ENCODE peak calls at places on chromosomes 3 and 15, in seven cellular contexts. F is ovary, V is MCF 10A, E is left lung, Z is AG04450, H is progenitor cell of endocrine pancreas, R is cardiac muscle cell. X is an unnamed sample.

GRCh38 chr3:179272385-179272784 is 21.5 kb upstream of the KCNMB3 start:
- DNase-seq in F (peak), V (peak), E (no peak), Z (no peak), H (no peak), R (no peak), X (peak)

GRCh38 chr15:76982756-76983155 is 12.2 kb upstream of the PSTPIP1 start:
- DNase-seq in F (no peak), V (no peak), E (no peak), Z (no peak), H (no peak), R (no peak), X (no peak)

GRCh38 chr3:129226374-129226773 is 23.0 kb upstream of the COPG1 start:
- DNase-seq in F (peak), V (peak), E (peak), Z (no peak), H (no peak), R (no peak), X (peak)

GRCh38 chr15:72202302-72202701 is 4.7 kb upstream of the GRAMD2A start:
- DNase-seq in F (no peak), V (no peak), E (no peak), Z (no peak), H (no peak), R (no peak), X (no peak)

GRCh38 chr3:18389108-18389733 is 35.9 kb downstream of the SATB1 start:
- DNase-seq in F (no peak), V (peak), E (no peak), Z (no peak), H (no peak), R (peak), X (peak)

GRCh38 chr3:53331871-53332270 is 15.5 kb downstream of the DCP1A start:
- DNase-seq in F (no peak), V (no peak), E (no peak), Z (no peak), H (no peak), R (no peak), X (no peak)

GRCh38 chr15:38254065-38254883 is 1.6 kb downstream of the SPRED1 start:
- DNase-seq in F (no peak), V (peak), E (peak), Z (no peak), H (no peak), R (peak), X (peak)

GRCh38 chr15:77497108-77497737 is 76.5 kb downstream of the HMG20A start:
- DNase-seq in F (peak), V (peak), E (peak), Z (no peak), H (no peak), R (peak), X (no peak)

GRCh38 chr3:150069633-150070032 is 98.9 kb upstream of the PFN2 start:
- DNase-seq in F (no peak), V (no peak), E (no peak), Z (no peak), H (no peak), R (no peak), X (no peak)

GRCh38 chr3:153379516-153379915 is 217.5 kb downstream of the RAP2B start:
- DNase-seq in F (no peak), V (no peak), E (no peak), Z (no peak), H (no peak), R (no peak), X (no peak)

GRCh38 chr3:73868688-73869315 is 244.1 kb upstream of the PDZRN3 start:
- DNase-seq in F (peak), V (peak), E (no peak), Z (peak), H (peak), R (peak), X (peak)

GRCh38 chr3:182309120-182309519 is 484.2 kb upstream of the ATP11B start:
- DNase-seq in F (no peak), V (peak), E (no peak), Z (no peak), H (no peak), R (peak), X (peak)

GRCh38 chr3:129600348-129600747 is 6.1 kb downstream of the PLXND1 start:
- DNase-seq in F (no peak), V (no peak), E (no peak), Z (no peak), H (no peak), R (no peak), X (no peak)

GRCh38 chr3:131356006-131356405 is 25.6 kb upstream of the NUDT16 start:
- DNase-seq in F (no peak), V (no peak), E (no peak), Z (no peak), H (no peak), R (no peak), X (no peak)

GRCh38 chr3:77328631-77329030 is 288.7 kb downstream of the ROBO2 start:
- DNase-seq in F (no peak), V (no peak), E (no peak), Z (no peak), H (no peak), R (no peak), X (no peak)

GRCh38 chr3:23996058-23996457 is 51.0 kb downstream of the NR1D2 start:
- DNase-seq in F (no peak), V (no peak), E (no peak), Z (peak), H (no peak), R (no peak), X (no peak)

GRCh38 chr3:66469220-66469640 is 31.6 kb downstream of the LRIG1 start:
- DNase-seq in F (no peak), V (no peak), E (no peak), Z (no peak), H (no peak), R (no peak), X (no peak)

GRCh38 chr15:98776607-98777281 is 128.4 kb downstream of the IGF1R start:
- DNase-seq in F (peak), V (no peak), E (peak), Z (no peak), H (peak), R (peak), X (no peak)

GRCh38 chr3:25088284-25088683 is 339.8 kb upstream of the RARB start:
- DNase-seq in F (no peak), V (no peak), E (no peak), Z (no peak), H (no peak), R (no peak), X (no peak)

GRCh38 chr3:54533856-54534255 is 394.0 kb downstream of the LRTM1 start:
- DNase-seq in F (no peak), V (peak), E (no peak), Z (no peak), H (no peak), R (no peak), X (no peak)

GRCh38 chr3:165770781-165771180 is 66.4 kb downstream of the BCHE start:
- DNase-seq in F (no peak), V (no peak), E (no peak), Z (no peak), H (no peak), R (no peak), X (no peak)

GRCh38 chr3:171811059-171811912 is 1.0 kb upstream of the PLD1 start:
- DNase-seq in F (no peak), V (peak), E (no peak), Z (peak), H (no peak), R (no peak), X (no peak)

GRCh38 chr15:79820820-79821219 is 76.0 kb downstream of the MTHFS start:
- DNase-seq in F (no peak), V (no peak), E (peak), Z (no peak), H (no peak), R (no peak), X (no peak)

GRCh38 chr3:50215529-50215928 is 10.5 kb downstream of the SLC38A3 start:
- DNase-seq in F (no peak), V (no peak), E (no peak), Z (no peak), H (no peak), R (peak), X (no peak)

GRCh38 chr15:41494922-41495735 is 1.5 kb downstream of the ITPKA start:
- DNase-seq in F (no peak), V (no peak), E (no peak), Z (no peak), H (peak), R (peak), X (peak)

GRCh38 chr3:56314842-56315241 is 153.4 kb downstream of the ERC2 start:
- DNase-seq in F (no peak), V (peak), E (peak), Z (no peak), H (no peak), R (peak), X (no peak)

GRCh38 chr15:73763893-73764292 is 10.7 kb upstream of the INSYN1 start:
- DNase-seq in F (peak), V (no peak), E (no peak), Z (no peak), H (no peak), R (peak), X (no peak)

GRCh38 chr3:183114779-183115178 is 15.5 kb upstream of the MCCC1 start:
- DNase-seq in F (no peak), V (no peak), E (no peak), Z (no peak), H (no peak), R (no peak), X (no peak)

GRCh38 chr3:184361932-184362667 is 590 bp downstream of the POLR2H start:
- DNase-seq in F (peak), V (peak), E (peak), Z (no peak), H (peak), R (peak), X (peak)

GRCh38 chr3:108311797-108312196 is 15.4 kb downstream of the HHLA2 start:
- DNase-seq in F (no peak), V (no peak), E (no peak), Z (no peak), H (no peak), R (no peak), X (no peak)

GRCh38 chr3:64238971-64239667 is 13.9 kb upstream of the PRICKLE2 start:
- DNase-seq in F (peak), V (peak), E (peak), Z (peak), H (no peak), R (peak), X (peak)

GRCh38 chr3:36525115-36525711 is 144.9 kb downstream of the STAC start:
- DNase-seq in F (no peak), V (peak), E (no peak), Z (no peak), H (no peak), R (peak), X (no peak)

GRCh38 chr15:89500397-89501270 is 4.3 kb upstream of the RHCG start:
- DNase-seq in F (no peak), V (peak), E (no peak), Z (no peak), H (no peak), R (no peak), X (peak)
- TF ChIP-seq CTCF in F (no peak), V (peak), E (no peak), Z (peak), H (peak), R (peak), X (peak)

GRCh38 chr15:85839637-85840036 is 44.9 kb upstream of the KLHL25 start:
- DNase-seq in F (no peak), V (no peak), E (no peak), Z (no peak), H (no peak), R (no peak), X (no peak)

GRCh38 chr15:85838655-85839054 is 43.9 kb upstream of the KLHL25 start:
- DNase-seq in F (no peak), V (no peak), E (no peak), Z (no peak), H (no peak), R (no peak), X (peak)

GRCh38 chr15:85837011-85837433 is 42.3 kb upstream of the KLHL25 start:
- DNase-seq in F (no peak), V (peak), E (no peak), Z (no peak), H (no peak), R (no peak), X (peak)

GRCh38 chr15:85840079-85840801 is 45.5 kb upstream of the KLHL25 start:
- DNase-seq in F (peak), V (peak), E (peak), Z (no peak), H (peak), R (peak), X (peak)

DNA sequence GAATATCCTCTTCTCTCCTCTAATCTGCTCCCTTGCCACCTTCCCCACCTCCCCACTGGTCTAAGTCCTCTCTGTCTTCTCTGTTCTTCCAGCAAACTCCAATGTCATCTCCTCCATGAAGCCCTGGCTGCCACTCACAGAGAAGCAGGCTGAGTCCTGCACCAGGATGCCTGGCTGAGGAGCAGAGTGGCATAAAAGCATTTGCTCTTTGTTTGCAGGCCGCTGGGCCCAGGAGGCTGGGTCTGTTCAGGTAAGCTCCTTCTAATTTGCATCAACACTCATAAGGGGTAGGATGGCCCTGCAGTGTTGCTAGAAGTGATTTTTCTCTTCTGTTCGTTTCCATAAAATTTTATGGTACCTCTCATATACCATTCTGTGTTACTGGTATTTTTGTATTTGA is 43.2 kb upstream of the KLHL25 start:
- DNase-seq in F (no peak), V (no peak), E (no peak), Z (no peak), H (no peak), R (no peak), X (no peak)
- TF ChIP-seq CTCF in F (no peak), V (no peak), E (no peak), Z (no peak), H (no peak), R (no peak), X (no peak)

GRCh38 chr15:66679657-66680108 is 22.4 kb upstream of the SMAD6 start:
- DNase-seq in F (peak), V (no peak), E (no peak), Z (no peak), H (no peak), R (peak), X (no peak)
- TF ChIP-seq CTCF in F (no peak), V (no peak), E (no peak), Z (no peak), H (no peak), R (no peak), X (no peak)

GRCh38 chr15:100650685-100651084 is 48.3 kb downstream of the ASB7 start:
- DNase-seq in F (no peak), V (peak), E (no peak), Z (no peak), H (no peak), R (no peak), X (peak)
- TF ChIP-seq CTCF in F (no peak), V (no peak), E (no peak), Z (no peak), H (peak), R (no peak), X (peak)

GRCh38 chr3:124597979-124598378 is 132.3 kb upstream of the UMPS start:
- DNase-seq in F (no peak), V (no peak), E (no peak), Z (no peak), H (no peak), R (no peak), X (no peak)
- TF ChIP-seq CTCF in F (no peak), V (no peak), E (no peak), Z (no peak), H (no peak), R (no peak), X (no peak)

GRCh38 chr3:177180506-177180905 is 16.8 kb downstream of the TBL1XR1 start:
- DNase-seq in F (no peak), V (no peak), E (no peak), Z (no peak), H (no peak), R (no peak), X (no peak)
- TF ChIP-seq CTCF in F (no peak), V (no peak), E (no peak), Z (no peak), H (no peak), R (no peak), X (no peak)

GRCh38 chr3:65439641-65440040 is 599.1 kb downstream of the MAGI1 start:
- DNase-seq in F (peak), V (peak), E (peak), Z (peak), H (peak), R (peak), X (peak)
- TF ChIP-seq CTCF in F (no peak), V (peak), E (peak), Z (peak), H (peak), R (peak), X (peak)

GRCh38 chr3:43082457-43082856 is 23.4 kb downstream of the POMGNT2 start:
- DNase-seq in F (no peak), V (no peak), E (no peak), Z (no peak), H (no peak), R (no peak), X (no peak)
- TF ChIP-seq CTCF in F (no peak), V (no peak), E (no peak), Z (no peak), H (no peak), R (no peak), X (no peak)

GRCh38 chr3:105425153-105425502 is 58.4 kb downstream of the ALCAM start:
- DNase-seq in F (no peak), V (no peak), E (no peak), Z (no peak), H (no peak), R (no peak), X (no peak)

GRCh38 chr3:105424412-105425152 is 57.9 kb downstream of the ALCAM start:
- DNase-seq in F (no peak), V (no peak), E (no peak), Z (no peak), H (no peak), R (no peak), X (no peak)

GRCh38 chr3:105423392-105423791 is 56.7 kb downstream of the ALCAM start:
- DNase-seq in F (no peak), V (no peak), E (no peak), Z (no peak), H (no peak), R (no peak), X (no peak)

GRCh38 chr3:105427332-105427731 is 60.6 kb downstream of the ALCAM start:
- DNase-seq in F (no peak), V (no peak), E (no peak), Z (no peak), H (no peak), R (no peak), X (no peak)

DNA sequence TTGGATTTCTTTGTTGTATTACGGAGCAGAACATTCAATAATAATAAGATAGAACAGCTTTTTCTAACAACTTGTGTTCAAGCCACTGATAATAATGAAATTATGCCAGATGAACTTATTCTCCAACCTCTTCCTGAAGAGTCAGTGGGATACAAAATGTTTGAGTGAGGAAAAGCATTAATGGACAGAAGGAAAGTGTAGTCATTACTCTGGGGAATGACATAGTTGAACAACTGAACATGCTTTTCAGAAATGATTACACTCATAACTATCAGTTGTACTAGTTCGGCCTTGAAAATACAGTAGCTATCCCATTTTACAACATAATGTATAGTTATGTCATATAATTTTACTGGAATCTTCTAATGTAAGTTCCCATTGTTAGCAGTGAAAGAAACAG is 55.9 kb downstream of the ALCAM start:
- DNase-seq in F (no peak), V (no peak), E (no peak), Z (no peak), H (no peak), R (no peak), X (no peak)
- TF ChIP-seq CTCF in F (no peak), V (no peak), E (no peak), Z (no peak), H (no peak), R (no peak), X (no peak)

GRCh38 chr3:40899286-40899712 is 300.0 kb upstream of the CTNNB1 start:
- DNase-seq in F (no peak), V (peak), E (no peak), Z (no peak), H (no peak), R (no peak), X (no peak)

DNA sequence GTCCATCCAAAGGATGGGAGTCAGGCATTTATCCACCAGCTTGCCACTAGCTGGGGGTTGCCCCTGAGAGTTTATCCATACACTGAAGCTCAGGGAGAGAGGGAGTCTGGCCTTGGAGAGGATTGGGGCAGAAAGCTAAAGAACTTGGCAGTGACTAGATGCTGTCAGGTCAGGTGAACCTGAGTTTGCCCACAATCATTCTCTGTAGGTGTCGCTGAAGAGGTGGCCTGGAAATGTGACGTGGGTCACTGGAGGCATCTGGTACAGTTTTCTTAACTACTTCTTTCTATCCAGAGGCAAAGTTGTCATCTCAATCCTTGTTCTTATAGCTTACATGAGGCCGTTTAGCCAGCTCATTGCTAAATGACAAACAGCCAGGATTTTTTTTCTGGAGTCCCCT is 298.0 kb upstream of the CTNNB1 start:
- DNase-seq in F (no peak), V (no peak), E (no peak), Z (no peak), H (no peak), R (no peak), X (no peak)
- TF ChIP-seq CTCF in F (no peak), V (no peak), E (no peak), Z (no peak), H (no peak), R (no peak), X (no peak)

X was measured in Calu3.